ENCODE peak calls at places on chromosomes 16 and 17, in eight cellular contexts. J is upper lobe of right lung, Z is A673, I is heart right ventricle, E is tibial artery, W is adrenal gland, T is A549, K is left ventricle myocardium inferior. S is an unnamed sample.

GRCh38 chr17:41772218-41772585 is 14.3 kb downstream of the JUP start:
- DNase-seq in T (no peak), W (no peak), J (peak; percentile 89), K (no peak), Z (no peak), E (no peak), I (no peak), S (peak; percentile 31)

GRCh38 chr16:2858245-2859025 is 465 bp upstream of the PRSS22 start:
- DNase-seq in I (no peak), E (peak; percentile 58), T (no peak), Z (no peak), J (peak; percentile 93), K (no peak), W (no peak), S (no peak)

GRCh38 chr16:27528294-27528693 is 21.4 kb downstream of the GTF3C1 start:
- DNase-seq in E (no peak), T (no peak), Z (no peak), I (no peak), K (no peak), J (no peak), W (no peak), S (no peak)

GRCh38 chr17:68616334-68616733 is 15.2 kb upstream of the FAM20A start:
- DNase-seq in J (no peak), K (no peak), W (no peak), T (no peak), I (no peak), Z (no peak), E (no peak), S (no peak)

GRCh38 chr16:66337434-66338188 is 28.9 kb upstream of the CDH5 start:
- DNase-seq in E (no peak), J (peak; percentile 15), T (no peak), I (no peak), Z (no peak), W (no peak), K (no peak), S (no peak)

GRCh38 chr16:2029350-2029749 is 2.6 kb downstream of the NHERF2 start:
- DNase-seq in J (no peak), I (peak; percentile 30), T (no peak), Z (no peak), E (no peak), W (no peak), K (no peak), S (no peak)

GRCh38 chr16:57999366-57999970 is 1.0 kb downstream of the ZNF319 start:
- DNase-seq in Z (peak; percentile 60), T (no peak), K (no peak), E (no peak), W (no peak), I (no peak), J (no peak), S (no peak)

GRCh38 chr16:85358704-85359146 is 246.5 kb upstream of the CIBAR2 start:
- DNase-seq in E (no peak), K (no peak), T (no peak), I (no peak), J (no peak), W (no peak), Z (no peak), S (no peak)

GRCh38 chr16:57365826-57366536 is 6.3 kb upstream of the CX3CL1 start:
- DNase-seq in E (peak; percentile 48), K (no peak), W (no peak), J (no peak), I (no peak), T (no peak), Z (no peak), S (no peak)

GRCh38 chr16:54926166-54926838 is 4.4 kb upstream of the IRX5 start:
- DNase-seq in E (no peak), Z (no peak), W (no peak), T (no peak), J (no peak), K (no peak), I (no peak), S (no peak)

GRCh38 chr17:75490173-75490743 is 25.1 kb downstream of the CASKIN2 start:
- DNase-seq in E (no peak), K (no peak), T (no peak), Z (no peak), J (no peak), I (peak; percentile 19), W (no peak), S (no peak)

GRCh38 chr17:75486951-75487350 is 28.4 kb downstream of the CASKIN2 start:
- DNase-seq in I (no peak), T (no peak), E (no peak), K (no peak), Z (no peak), J (no peak), W (no peak), S (no peak)

GRCh38 chr17:75489511-75489955 is 25.8 kb downstream of the CASKIN2 start:
- DNase-seq in Z (no peak), K (no peak), E (no peak), I (no peak), J (no peak), W (no peak), T (no peak), S (no peak)

GRCh38 chr17:75487351-75488070 is 27.8 kb downstream of the CASKIN2 start:
- DNase-seq in K (no peak), E (no peak), Z (no peak), I (peak; percentile 36), W (no peak), T (no peak), J (peak; percentile 69), S (no peak)

DNA sequence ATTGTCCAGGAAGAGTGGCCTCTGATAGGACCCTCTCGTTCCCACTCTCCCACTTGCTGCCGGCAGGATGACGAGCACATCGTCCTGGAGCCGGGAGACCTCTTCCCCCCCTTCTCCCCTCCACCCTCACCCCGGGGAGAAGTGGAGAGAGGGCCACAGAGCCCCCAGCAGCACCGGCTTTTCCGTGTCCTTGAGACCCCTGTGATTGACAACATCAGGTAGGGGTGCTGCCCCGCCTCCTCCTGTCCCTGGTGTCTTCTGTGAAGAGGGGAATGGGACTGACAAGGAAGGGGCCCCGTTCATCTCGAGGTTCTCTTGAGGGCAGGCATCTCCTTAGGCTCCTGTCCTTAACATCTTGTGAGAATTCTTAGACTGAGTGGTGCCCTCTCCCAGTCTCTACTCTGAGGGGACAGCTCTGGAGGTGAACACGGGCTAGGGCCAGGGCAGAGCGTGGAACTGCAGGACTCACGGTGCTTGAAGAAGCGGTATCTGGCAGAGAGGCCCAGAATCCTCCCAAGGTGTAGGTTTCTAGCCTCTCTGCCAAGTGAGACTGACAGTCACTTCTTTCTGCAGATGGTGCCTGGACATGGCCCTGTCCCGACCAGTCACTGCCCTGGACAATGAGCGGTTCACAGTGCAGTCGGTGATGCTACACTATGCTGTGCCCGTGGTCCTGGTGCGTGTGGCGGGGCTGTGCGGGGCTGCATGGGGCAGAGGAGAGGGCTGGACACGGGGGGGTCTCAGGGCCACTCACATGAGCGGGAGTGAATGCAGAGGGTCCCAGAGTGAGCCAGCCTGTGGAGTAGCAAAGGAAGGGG is 26.4 kb downstream of the CASKIN2 start:
- DNase-seq in J (no peak), W (no peak), Z (no peak), T (no peak), I (no peak), K (no peak), E (no peak), S (no peak)
- H3K4me1 ChIP-seq in J (peaks cover 28% of the 10 kb centered on the region), W (peaks cover 6% of the 10 kb centered on the region), Z (no peaks in the 10 kb centered on the region), T (no peaks in the 10 kb centered on the region), I (peaks cover 18% of the 10 kb centered on the region), K (peaks cover 63% of the 10 kb centered on the region), E (no peaks in the 10 kb centered on the region), S (no peaks in the 10 kb centered on the region)

GRCh38 chr17:43860927-43861622 is 14.1 kb downstream of the CD300LG start:
- DNase-seq in W (no peak), J (peak; percentile 48), K (peak; percentile 73), E (peak; percentile 83), Z (no peak), I (peak; percentile 57), T (no peak), S (peak; percentile 48)

GRCh38 chr17:43864161-43864706 is 17.3 kb downstream of the CD300LG start:
- DNase-seq in I (no peak), J (no peak), T (no peak), E (peak; percentile 44), K (no peak), Z (no peak), W (no peak), S (no peak)

GRCh38 chr17:43860077-43860725 is 13.2 kb downstream of the CD300LG start:
- DNase-seq in W (no peak), E (peak; percentile 66), K (no peak), T (no peak), Z (no peak), I (no peak), J (peak; percentile 60), S (no peak)

GRCh38 chr17:43858201-43858600 is 11.2 kb downstream of the CD300LG start:
- DNase-seq in W (no peak), Z (no peak), T (no peak), J (peak; percentile 46), E (peak; percentile 43), I (no peak), K (no peak), S (no peak)

GRCh38 chr17:43861960-43862359 is 15.0 kb downstream of the CD300LG start:
- DNase-seq in J (peak; percentile 50), W (no peak), K (no peak), T (no peak), I (no peak), Z (no peak), E (peak; percentile 49), S (no peak)
- H3K27ac ChIP-seq in J (no peak overlapping the region), W (peak overlapping the region; percentile 26), K (peak overlapping the region; percentile 72), T (no peak overlapping the region), I (peak overlapping the region; percentile 51), Z (no peak overlapping the region), E (peak overlapping the region; percentile 84), S (no peak overlapping the region)

DNA sequence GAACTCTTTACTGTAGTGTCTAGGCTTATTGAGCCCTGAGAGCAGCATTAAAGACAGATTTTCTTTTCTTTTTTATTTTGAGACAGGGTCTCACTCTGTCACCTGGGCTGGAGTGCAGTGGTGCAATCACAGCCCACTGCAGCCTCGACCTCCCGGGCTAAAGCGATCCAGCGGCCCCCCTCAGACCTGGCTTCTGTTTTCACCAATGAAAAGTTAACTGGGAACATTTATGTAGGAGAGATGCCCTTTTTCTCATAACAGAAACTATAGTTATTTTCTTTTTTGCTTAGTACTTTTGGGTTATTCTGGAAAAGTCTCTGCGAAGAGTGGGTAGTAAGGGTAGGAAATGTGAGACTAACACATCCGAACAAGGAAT is 1.5 kb downstream of the MAP1LC3B start:
- DNase-seq in Z (no peak), W (peak; percentile 53), I (no peak), E (no peak), J (no peak), K (peak; percentile 7), T (no peak), S (no peak)
- H3K4me1 ChIP-seq in Z (peaks cover 29% of the 10 kb centered on the region), W (peaks cover 21% of the 10 kb centered on the region), I (peaks cover 10% of the 10 kb centered on the region), E (no peaks in the 10 kb centered on the region), J (peaks cover 27% of the 10 kb centered on the region), K (peaks cover 68% of the 10 kb centered on the region), T (peaks cover 40% of the 10 kb centered on the region), S (peaks cover 3% of the 10 kb centered on the region)

GRCh38 chr17:29827179-29827578 is 102.8 kb downstream of the SSH2 start:
- DNase-seq in W (no peak), Z (peak; percentile 25), T (no peak), J (no peak), E (no peak), K (no peak), I (no peak), S (no peak)

GRCh38 chr17:29828676-29829291 is 101.2 kb downstream of the SSH2 start:
- DNase-seq in I (no peak), T (no peak), J (no peak), K (no peak), E (no peak), W (no peak), Z (no peak), S (no peak)

GRCh38 chr17:29825604-29826003 is 104.4 kb downstream of the SSH2 start:
- DNase-seq in K (no peak), I (no peak), Z (no peak), J (no peak), E (no peak), T (no peak), W (no peak), S (no peak)

GRCh38 chr17:29826045-29826692 is 103.9 kb downstream of the SSH2 start:
- DNase-seq in T (no peak), K (no peak), W (no peak), I (no peak), Z (no peak), E (no peak), J (no peak), S (no peak)
- H3K27ac ChIP-seq in T (no peak overlapping the region), K (no peak overlapping the region), W (no peak overlapping the region), I (no peak overlapping the region), Z (no peak overlapping the region), E (no peak overlapping the region), J (peak overlapping the region; percentile 51), S (no peak overlapping the region)

S was measured in ovary.